ENCODE peak calls at places on chromosomes 12 and 14, in five cellular contexts. P is substantia nigra, C is NCI-H1105 treated with DMSO at 0.1 percent for 48 hours, Y is HTR-8/SVneo, U is coronary artery. R is an unnamed sample.

GRCh38 chr12:131494741-131495524 is 216.0 kb upstream of the SFSWAP start:
- DNase-seq in Y (no peak), U (peak; percentile 41), C (no peak), P (no peak), R (no peak)

GRCh38 chr14:101557811-101558738 is 3.2 kb upstream of the DIO3 start:
- DNase-seq in C (no peak), Y (no peak), U (no peak), P (peak; percentile 17), R (no peak)

GRCh38 chr12:46384451-46385301 is 12.1 kb upstream of the SLC38A2 start:
- DNase-seq in Y (no peak), C (no peak), U (no peak), P (no peak), R (no peak)

GRCh38 chr12:111409403-111410228 is 3.9 kb downstream of the SH2B3 start:
- DNase-seq in Y (peak; percentile 77), P (peak; percentile 37), C (no peak), U (no peak), R (peak; percentile 94)

GRCh38 chr14:85943187-85943586 is 413.2 kb downstream of the FLRT2 start:
- DNase-seq in P (no peak), Y (no peak), U (no peak), C (no peak), R (no peak)

GRCh38 chr12:131882804-131883520 is 11.5 kb upstream of the ULK1 start:
- DNase-seq in Y (no peak), C (no peak), P (no peak), U (no peak), R (no peak)

GRCh38 chr12:126874427-126875026 is 1392.4 kb upstream of the TMEM132C start:
- DNase-seq in P (peak; percentile 29), Y (peak; percentile 18), U (no peak), C (peak; percentile 61), R (peak; percentile 54)

GRCh38 chr12:53218551-53219114 is 11.6 kb upstream of the ITGB7 start:
- DNase-seq in Y (no peak), P (no peak), C (no peak), U (no peak), R (peak; percentile 59)

GRCh38 chr14:72666610-72667009 is 227.3 kb downstream of the DPF3 start:
- DNase-seq in U (no peak), Y (peak; percentile 82), C (no peak), P (no peak), R (no peak)

GRCh38 chr12:6843118-6843902 is 2.6 kb downstream of the GNB3 start:
- DNase-seq in P (no peak), C (no peak), U (no peak), Y (no peak), R (no peak)

GRCh38 chr14:22039938-22040780 is 366.5 kb upstream of the OR4E1 start:
- DNase-seq in Y (no peak), P (no peak), C (no peak), U (no peak), R (no peak)

GRCh38 chr12:79055926-79056674 is 191.5 kb downstream of the SYT1 start:
- DNase-seq in Y (no peak), U (no peak), C (peak; percentile 38), P (no peak), R (no peak)

GRCh38 chr14:75303415-75303814 is 24.8 kb downstream of the FOS start:
- DNase-seq in C (peak; percentile 64), U (no peak), P (peak; percentile 48), Y (peak; percentile 91), R (peak; percentile 20)

GRCh38 chr12:21073822-21074460 is 57.1 kb upstream of the SLCO1B1 start:
- DNase-seq in P (no peak), Y (no peak), U (no peak), C (no peak), R (peak; percentile 90)

GRCh38 chr12:123056053-123056452 is 75.6 kb downstream of the ARL6IP4 start:
- DNase-seq in U (no peak), C (no peak), Y (peak; percentile 26), P (no peak), R (peak; percentile 37)

GRCh38 chr12:66693901-66694513 is 15.1 kb upstream of the GRIP1 start:
- DNase-seq in Y (peak; percentile 22), P (peak; percentile 4), U (no peak), C (peak; percentile 77), R (peak; percentile 13)

GRCh38 chr12:109944975-109945374 is 44.9 kb downstream of the TCHP start:
- DNase-seq in C (no peak), P (no peak), Y (no peak), U (no peak), R (no peak)

GRCh38 chr12:44246481-44247105 is 410.7 kb downstream of the TMEM117 start:
- DNase-seq in Y (no peak), U (no peak), C (no peak), P (no peak), R (no peak)

GRCh38 chr14:72651081-72651480 is 242.8 kb downstream of the DPF3 start:
- DNase-seq in C (no peak), U (no peak), Y (peak; percentile 78), P (no peak), R (peak; percentile 88)

GRCh38 chr14:103770500-103770899 is 54.9 kb downstream of the ZFYVE21 start:
- DNase-seq in Y (no peak), U (no peak), P (no peak), C (no peak), R (no peak)

GRCh38 chr12:51811203-51811805 is 37.2 kb downstream of the FIGNL2 start:
- DNase-seq in P (no peak), C (no peak), Y (no peak), U (no peak), R (no peak)

GRCh38 chr12:53047221-53048032 is 2.4 kb upstream of the TNS2 start:
- DNase-seq in C (peak; percentile 38), Y (peak; percentile 70), U (peak; percentile 92), P (peak; percentile 87), R (peak; percentile 84)

GRCh38 chr12:124625867-124626675 is 58.7 kb upstream of the NCOR2 start:
- DNase-seq in P (no peak), C (no peak), U (peak; percentile 94), Y (peak; percentile 63), R (peak; percentile 98)

GRCh38 chr12:121110211-121110940 is 22.3 kb upstream of the P2RX7 start:
- DNase-seq in P (peak; percentile 59), U (no peak), Y (peak; percentile 66), C (peak; percentile 41), R (peak; percentile 38)

GRCh38 chr14:96246535-96246839 is 9.5 kb upstream of the BDKRB1 start:
- DNase-seq in P (no peak), Y (peak; percentile 94), C (no peak), U (no peak), R (peak; percentile 75)

GRCh38 chr12:113461666-113462065 is 10.0 kb downstream of the LHX5 start:
- DNase-seq in U (no peak), C (no peak), Y (peak; percentile 57), P (no peak), R (no peak)

GRCh38 chr12:4700621-4701026 is 19.6 kb upstream of the GALNT8 start:
- DNase-seq in Y (no peak), U (peak; percentile 74), C (peak; percentile 86), P (peak; percentile 36), R (no peak)

GRCh38 chr12:1842905-1843640 is 22.7 kb downstream of the LRTM2 start:
- DNase-seq in Y (no peak), P (no peak), U (no peak), C (no peak), R (no peak)

GRCh38 chr12:104682790-104683279 is 226.1 kb downstream of the CHST11 start:
- DNase-seq in Y (no peak), U (no peak), C (no peak), P (no peak), R (no peak)

GRCh38 chr14:104085889-104086201 is 345 bp downstream of the ASPG start:
- DNase-seq in U (no peak), C (no peak), P (no peak), Y (no peak), R (no peak)

GRCh38 chr12:108204618-108205017 is 75.5 kb downstream of the WSCD2 start:
- DNase-seq in P (no peak), C (no peak), U (no peak), Y (no peak), R (no peak)

GRCh38 chr14:68011629-68012028 is 192.1 kb downstream of the RAD51B start:
- DNase-seq in C (no peak), U (no peak), P (no peak), Y (no peak), R (no peak)

GRCh38 chr14:28821993-28822392 is 55.4 kb downstream of the FOXG1 start:
- DNase-seq in Y (no peak), P (no peak), U (no peak), C (no peak), R (no peak)

GRCh38 chr12:7121324-7121723 is 7.4 kb downstream of the RBP5 start:
- DNase-seq in U (no peak), C (no peak), Y (no peak), P (no peak), R (no peak)

GRCh38 chr12:106080786-106081185 is 58.0 kb downstream of the NUAK1 start:
- DNase-seq in U (no peak), C (no peak), Y (no peak), P (no peak), R (no peak)